ENCODE peak calls at places on chromosome 12, in five cellular contexts. F is A549, M is ovary, X is sigmoid colon, T is tibial nerve. Q is an unnamed sample.

GRCh38 chr12:9699898-9700605 is 30.5 kb downstream of the CLEC2D start:
- DNase-seq in F (no peak), T (no peak), M (no peak), X (no peak), Q (no peak)

GRCh38 chr12:117671734-117672133 is 297.1 kb downstream of the KSR2 start:
- DNase-seq in X (no peak), M (no peak), T (peak), F (peak), Q (no peak)

GRCh38 chr12:113912761-113913295 is 53.3 kb downstream of the RBM19 start:
- DNase-seq in X (no peak), T (peak), M (peak), F (peak), Q (peak)

GRCh38 chr12:70031046-70031445 is 206.0 kb downstream of the MYRFL start:
- DNase-seq in F (no peak), M (no peak), X (no peak), T (no peak), Q (no peak)

GRCh38 chr12:59044791-59045190 is 124.5 kb upstream of the LRIG3 start:
- DNase-seq in T (no peak), M (no peak), F (no peak), X (no peak), Q (no peak)

GRCh38 chr12:124553862-124554428 is 13.5 kb downstream of the NCOR2 start:
- DNase-seq in F (no peak), X (peak), M (peak), T (no peak), Q (no peak)

GRCh38 chr12:96073346-96074336 is 38.3 kb upstream of the LTA4H start:
- DNase-seq in F (peak), M (no peak), T (no peak), X (no peak), Q (no peak)

GRCh38 chr12:12466157-12466556 is 96.5 kb downstream of the DUSP16 start:
- DNase-seq in F (no peak), X (no peak), T (no peak), M (no peak), Q (no peak)

GRCh38 chr12:106369624-106370346 is 12.2 kb downstream of the POLR3B start:
- DNase-seq in F (peak), M (no peak), T (no peak), X (no peak), Q (no peak)

GRCh38 chr12:57606821-57607220 is 2.2 kb downstream of the DTX3 start:
- DNase-seq in M (no peak), T (no peak), F (no peak), X (no peak), Q (no peak)

GRCh38 chr12:12723681-12724420 is 6.7 kb downstream of the CDKN1B start:
- DNase-seq in F (peak), M (peak), T (peak), X (peak), Q (peak)

GRCh38 chr12:20257311-20257710 is 111.0 kb upstream of the PDE3A start:
- DNase-seq in F (no peak), T (no peak), X (no peak), M (no peak), Q (no peak)

DNA sequence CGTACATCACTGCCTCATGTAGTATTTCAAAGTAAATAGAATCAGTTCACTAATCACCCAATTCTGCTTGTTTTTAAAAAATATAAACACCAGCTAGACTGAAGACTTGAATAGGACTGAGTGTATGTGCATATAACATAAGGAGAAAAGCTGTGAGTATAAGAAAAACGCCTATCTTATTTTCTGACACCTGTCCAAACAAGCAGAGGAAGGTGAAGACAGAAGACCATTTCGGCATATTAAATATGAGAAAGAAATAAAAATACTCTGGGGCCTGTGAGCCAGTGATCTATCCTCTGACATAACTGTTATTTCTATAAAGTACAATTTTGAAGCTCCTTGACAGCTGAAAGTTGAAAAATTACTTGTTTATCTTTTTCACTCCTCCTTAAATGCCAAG is 111.3 kb upstream of the EEA1 start:
- DNase-seq in X (no peak), F (no peak), T (no peak), M (no peak), Q (no peak)
- TF ChIP-seq EP300 in X (no peak), F (no peak), T (no peak), M (no peak), Q (no peak)

GRCh38 chr12:111361073-111361716 is 7.7 kb downstream of the PHETA1 start:
- DNase-seq in X (no peak), M (peak), F (no peak), T (no peak), Q (no peak)
- H3K4me3 ChIP-seq in X (no peak), M (no peak), F (no peak), T (no peak), Q (no peak)

GRCh38 chr12:121802485-121802842 is 1.3 kb upstream of the SETD1B start:
- DNase-seq in T (no peak), X (no peak), F (no peak), M (no peak), Q (no peak)

GRCh38 chr12:121802843-121803698 is 738 bp upstream of the SETD1B start:
- DNase-seq in X (peak), M (peak), F (peak), T (peak), Q (peak)

GRCh38 chr12:121804417-121805111 is 755 bp downstream of the SETD1B start:
- DNase-seq in F (peak), X (peak), M (peak), T (peak), Q (no peak)

GRCh38 chr12:121805171-121805687 is 1.4 kb downstream of the SETD1B start:
- DNase-seq in X (no peak), M (peak), T (no peak), F (peak), Q (no peak)

GRCh38 chr12:121803861-121804416 is at the start of gene SETD1B:
- DNase-seq in T (peak), X (peak), M (peak), F (peak), Q (peak)
- TF ChIP-seq POLR2A in T (no peak), X (no peak), M (peak), F (peak), Q (no peak)

GRCh38 chr12:107568718-107569117 is 116.9 kb upstream of the PWP1 start:
- DNase-seq in F (no peak), T (no peak), X (no peak), M (no peak), Q (no peak)

GRCh38 chr12:107567871-107568619 is 117.6 kb upstream of the PWP1 start:
- DNase-seq in M (no peak), X (no peak), T (no peak), F (no peak), Q (no peak)

GRCh38 chr12:107565551-107565950 is 120.0 kb upstream of the PWP1 start:
- DNase-seq in M (no peak), X (no peak), T (no peak), F (no peak), Q (no peak)

GRCh38 chr12:107560906-107561285 is 124.7 kb upstream of the PWP1 start:
- DNase-seq in T (no peak), X (no peak), M (no peak), F (no peak), Q (no peak)

GRCh38 chr12:107564946-107565345 is 120.7 kb upstream of the PWP1 start:
- DNase-seq in T (no peak), F (peak), X (no peak), M (no peak), Q (no peak)
- TF ChIP-seq EP300 in T (no peak), F (no peak), X (no peak), M (no peak), Q (no peak)

DNA sequence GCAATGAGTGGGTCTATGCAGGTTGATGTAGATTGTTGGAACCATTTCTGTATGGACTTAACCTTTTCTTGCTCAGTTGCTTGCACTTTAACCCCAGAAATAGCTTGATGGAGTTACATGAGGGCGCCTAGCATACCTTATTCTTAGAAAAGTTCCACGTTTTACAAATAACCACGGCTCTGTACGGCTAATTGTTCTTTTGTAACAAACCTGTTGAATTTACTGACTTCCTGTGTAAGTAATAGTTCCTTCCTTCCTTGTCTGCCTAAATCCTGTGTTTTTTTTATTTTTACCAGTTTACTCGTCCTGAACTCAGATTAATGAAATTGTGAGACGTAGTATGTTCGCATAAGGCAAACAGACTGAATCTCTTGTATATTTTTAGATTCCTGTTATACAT is 106.2 kb downstream of the FGD4 start:
- DNase-seq in F (no peak), X (no peak), M (no peak), T (no peak), Q (no peak)
- H3K4me3 ChIP-seq in F (no peak), X (no peak), M (no peak), T (no peak), Q (no peak)

DNA sequence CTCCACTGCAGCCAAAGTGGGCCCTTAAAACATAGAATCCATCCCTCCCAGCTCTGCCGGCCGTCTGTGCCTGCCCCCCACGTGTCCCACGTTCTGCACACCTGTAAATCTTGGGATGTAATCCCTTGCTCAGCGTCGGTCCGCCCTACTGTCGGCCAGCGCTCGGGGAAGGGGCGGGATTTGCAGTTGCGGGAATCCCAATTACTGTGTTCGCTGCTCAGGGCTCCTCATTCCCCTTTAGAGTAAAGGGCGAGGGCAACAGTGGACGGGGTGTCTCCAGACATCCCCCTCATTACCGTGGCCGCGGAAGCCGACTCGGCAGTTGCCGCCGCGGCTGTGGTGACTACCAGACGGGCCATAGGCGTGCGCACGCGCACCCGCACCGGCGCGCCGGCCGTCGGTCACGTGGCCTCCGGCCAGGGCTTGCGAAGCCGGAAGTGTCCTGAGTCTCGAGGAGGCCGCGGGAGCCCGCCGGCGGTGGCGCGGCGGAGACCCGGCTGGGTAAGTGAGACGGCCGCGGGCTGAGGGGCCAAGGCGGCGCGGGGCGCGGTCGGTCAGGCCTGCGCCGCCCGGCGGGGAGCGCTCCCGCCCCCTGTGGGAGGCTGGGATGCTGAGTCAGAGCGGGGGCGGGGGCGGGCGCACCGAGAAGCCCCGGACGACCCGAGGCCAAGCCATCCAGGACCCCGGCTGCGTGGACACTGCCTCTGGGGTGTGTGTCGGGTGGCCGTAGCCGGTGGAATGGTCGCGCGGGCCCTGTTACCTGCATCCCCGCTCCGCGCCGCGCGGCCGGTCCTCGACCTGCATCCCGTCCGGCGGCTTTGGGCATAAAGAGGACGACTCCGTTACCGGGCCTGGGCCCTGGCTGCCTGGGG is at the start of gene TBK1:
- DNase-seq in F (peak), M (peak), T (peak), X (peak), Q (peak)
- TF ChIP-seq POLR2A in F (peak), M (peak), T (peak), X (no peak), Q (peak)

GRCh38 chr12:56103823-56104108 is 593 bp upstream of the PA2G4 start:
- DNase-seq in X (no peak), M (no peak), T (no peak), F (no peak), Q (no peak)
- TF ChIP-seq EP300 in X (no peak), M (no peak), T (no peak), F (no peak), Q (no peak)